ENCODE peak calls at places on chromosomes 3 and 15, in ten cellular contexts. One of them, this sample, is unnamed.

GRCh38 chr15:90885432-90886290 is 1.4 kb downstream of the FES start:
- DNase-seq in GM13977: peak; percentile 81
- DNase-seq in tibial artery: peak; percentile 80
- DNase-seq in AG04449: no peak
- DNase-seq in HCT116: no peak
- DNase-seq in suprapubic skin: peak; percentile 88
- DNase-seq in AG09309: no peak
- DNase-seq in foreskin fibroblast: no peak
- DNase-seq in sigmoid colon: peak; percentile 89
- DNase-seq in Calu3: peak; percentile 87
- DNase-seq in this sample: no peak

GRCh38 chr3:197006446-197006845 is 23.2 kb downstream of the MELTF start:
- DNase-seq in GM13977: no peak
- DNase-seq in tibial artery: no peak
- DNase-seq in AG04449: no peak
- DNase-seq in HCT116: no peak
- DNase-seq in suprapubic skin: no peak
- DNase-seq in AG09309: no peak
- DNase-seq in foreskin fibroblast: no peak
- DNase-seq in sigmoid colon: no peak
- DNase-seq in Calu3: no peak
- DNase-seq in this sample: no peak

GRCh38 chr3:141020139-141020940 is 30.8 kb upstream of the SPSB4 start:
- DNase-seq in GM13977: no peak
- DNase-seq in tibial artery: no peak
- DNase-seq in AG04449: no peak
- DNase-seq in HCT116: no peak
- DNase-seq in suprapubic skin: no peak
- DNase-seq in AG09309: no peak
- DNase-seq in foreskin fibroblast: no peak
- DNase-seq in sigmoid colon: no peak
- DNase-seq in Calu3: no peak
- DNase-seq in this sample: no peak

GRCh38 chr3:102530443-102531195 is 95.8 kb downstream of the ZPLD1 start:
- DNase-seq in GM13977: no peak
- DNase-seq in tibial artery: no peak
- DNase-seq in AG04449: no peak
- DNase-seq in HCT116: no peak
- DNase-seq in suprapubic skin: no peak
- DNase-seq in AG09309: no peak
- DNase-seq in foreskin fibroblast: no peak
- DNase-seq in sigmoid colon: no peak
- DNase-seq in Calu3: no peak
- DNase-seq in this sample: no peak

GRCh38 chr3:185537369-185537970 is 14.9 kb downstream of the LIPH start:
- DNase-seq in GM13977: peak; percentile 84
- DNase-seq in tibial artery: peak; percentile 70
- DNase-seq in AG04449: peak; percentile 23
- DNase-seq in HCT116: peak; percentile 92
- DNase-seq in suprapubic skin: no peak
- DNase-seq in AG09309: peak; percentile 61
- DNase-seq in foreskin fibroblast: peak; percentile 69
- DNase-seq in sigmoid colon: peak; percentile 63
- DNase-seq in Calu3: peak; percentile 92
- DNase-seq in this sample: no peak

GRCh38 chr3:127746400-127747057 is 73.8 kb downstream of the ABTB1 start:
- DNase-seq in GM13977: no peak
- DNase-seq in tibial artery: no peak
- DNase-seq in AG04449: no peak
- DNase-seq in HCT116: no peak
- DNase-seq in suprapubic skin: no peak
- DNase-seq in AG09309: no peak
- DNase-seq in foreskin fibroblast: no peak
- DNase-seq in sigmoid colon: no peak
- DNase-seq in Calu3: peak; percentile 70
- DNase-seq in this sample: no peak

GRCh38 chr15:62301993-62302665 is 137.0 kb upstream of the C2CD4B start:
- DNase-seq in GM13977: no peak
- DNase-seq in tibial artery: no peak
- DNase-seq in AG04449: peak; percentile 37
- DNase-seq in HCT116: no peak
- DNase-seq in suprapubic skin: no peak
- DNase-seq in AG09309: peak; percentile 35
- DNase-seq in foreskin fibroblast: no peak
- DNase-seq in sigmoid colon: no peak
- DNase-seq in Calu3: no peak
- DNase-seq in this sample: no peak

GRCh38 chr3:159416854-159417253 is 571.8 kb upstream of the IL12A start:
- DNase-seq in GM13977: no peak
- DNase-seq in tibial artery: no peak
- DNase-seq in AG04449: no peak
- DNase-seq in HCT116: no peak
- DNase-seq in suprapubic skin: no peak
- DNase-seq in AG09309: no peak
- DNase-seq in foreskin fibroblast: peak; percentile 43
- DNase-seq in sigmoid colon: no peak
- DNase-seq in Calu3: no peak
- DNase-seq in this sample: peak; percentile 28

DNA sequence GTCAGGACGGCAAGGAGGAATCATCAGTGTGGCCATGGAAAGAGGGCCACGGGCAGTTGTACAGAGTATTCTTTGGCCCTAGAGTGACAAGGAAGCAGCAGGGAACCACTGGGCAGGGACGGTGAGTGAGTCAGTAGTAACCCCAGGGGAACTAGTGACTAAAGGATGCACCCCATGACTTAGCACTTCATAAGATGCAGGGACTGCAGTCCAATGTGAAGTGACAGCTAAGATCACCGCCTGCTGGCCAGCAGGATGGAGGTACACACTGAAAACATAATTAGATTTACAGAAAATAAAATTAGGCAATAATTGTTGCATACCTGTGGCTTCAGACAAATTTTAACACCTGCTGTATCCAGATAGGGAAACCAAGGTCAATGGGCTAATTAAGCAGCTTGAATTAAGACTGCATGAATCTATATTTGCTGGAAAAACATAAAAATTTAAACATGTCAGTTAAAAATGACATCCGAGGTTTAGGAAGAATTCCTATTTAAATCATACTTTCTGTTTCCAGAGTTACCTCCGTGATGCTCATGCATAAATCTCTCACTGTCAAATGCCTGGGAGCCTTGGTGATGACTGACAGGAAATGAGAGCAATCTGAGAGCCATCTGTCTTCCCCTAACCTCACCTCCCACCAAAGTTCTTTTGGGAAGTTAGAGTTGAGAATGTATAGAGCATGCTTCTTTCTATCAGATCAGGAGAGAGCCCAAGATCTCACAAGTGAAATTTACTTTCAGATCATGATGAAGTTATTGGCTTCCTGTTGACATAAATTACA is 56.5 kb downstream of the DCLK3 start:
- DNase-seq in GM13977: no peak
- DNase-seq in tibial artery: no peak
- DNase-seq in AG04449: peak; percentile 4
- DNase-seq in HCT116: peak; percentile 39
- DNase-seq in suprapubic skin: no peak
- DNase-seq in AG09309: no peak
- DNase-seq in foreskin fibroblast: peak; percentile 44
- DNase-seq in sigmoid colon: no peak
- DNase-seq in Calu3: peak; percentile 28
- DNase-seq in this sample: no peak
- TF ChIP-seq CTCF in GM13977: peak; percentile 20
- TF ChIP-seq CTCF in tibial artery: no peak
- TF ChIP-seq CTCF in AG04449: peak; percentile 25
- TF ChIP-seq CTCF in HCT116: peak; percentile 71
- TF ChIP-seq CTCF in suprapubic skin: no peak
- TF ChIP-seq CTCF in AG09309: peak; percentile 26
- TF ChIP-seq CTCF in foreskin fibroblast: peak; percentile 19
- TF ChIP-seq CTCF in sigmoid colon: no peak
- TF ChIP-seq CTCF in Calu3: no peak
- TF ChIP-seq CTCF in this sample: peak; percentile 16

GRCh38 chr3:195697582-195698324 is 23.0 kb upstream of the MUC20 start:
- DNase-seq in GM13977: no peak
- DNase-seq in tibial artery: peak; percentile 57
- DNase-seq in AG04449: peak; percentile 40
- DNase-seq in HCT116: no peak
- DNase-seq in suprapubic skin: no peak
- DNase-seq in AG09309: peak; percentile 63
- DNase-seq in foreskin fibroblast: peak; percentile 96
- DNase-seq in sigmoid colon: no peak
- DNase-seq in Calu3: no peak
- DNase-seq in this sample: peak; percentile 75

GRCh38 chr3:195699860-195700259 is 20.9 kb upstream of the MUC20 start:
- DNase-seq in GM13977: no peak
- DNase-seq in tibial artery: no peak
- DNase-seq in AG04449: no peak
- DNase-seq in HCT116: no peak
- DNase-seq in suprapubic skin: peak; percentile 4
- DNase-seq in AG09309: no peak
- DNase-seq in foreskin fibroblast: no peak
- DNase-seq in sigmoid colon: no peak
- DNase-seq in Calu3: no peak
- DNase-seq in this sample: no peak

GRCh38 chr3:195698325-195699147 is 22.2 kb upstream of the MUC20 start:
- DNase-seq in GM13977: no peak
- DNase-seq in tibial artery: no peak
- DNase-seq in AG04449: no peak
- DNase-seq in HCT116: no peak
- DNase-seq in suprapubic skin: no peak
- DNase-seq in AG09309: no peak
- DNase-seq in foreskin fibroblast: no peak
- DNase-seq in sigmoid colon: no peak
- DNase-seq in Calu3: no peak
- DNase-seq in this sample: no peak

GRCh38 chr3:195700319-195700718 is 20.5 kb upstream of the MUC20 start:
- DNase-seq in GM13977: no peak
- DNase-seq in tibial artery: no peak
- DNase-seq in AG04449: no peak
- DNase-seq in HCT116: no peak
- DNase-seq in suprapubic skin: peak; percentile 41
- DNase-seq in AG09309: no peak
- DNase-seq in foreskin fibroblast: no peak
- DNase-seq in sigmoid colon: no peak
- DNase-seq in Calu3: no peak
- DNase-seq in this sample: no peak

GRCh38 chr3:195699148-195699771 is 21.5 kb upstream of the MUC20 start:
- DNase-seq in GM13977: no peak
- DNase-seq in tibial artery: no peak
- DNase-seq in AG04449: no peak
- DNase-seq in HCT116: no peak
- DNase-seq in suprapubic skin: peak; percentile 21
- DNase-seq in AG09309: no peak
- DNase-seq in foreskin fibroblast: no peak
- DNase-seq in sigmoid colon: no peak
- DNase-seq in Calu3: no peak
- DNase-seq in this sample: no peak
- TF ChIP-seq CTCF in GM13977: no peak
- TF ChIP-seq CTCF in tibial artery: no peak
- TF ChIP-seq CTCF in AG04449: no peak
- TF ChIP-seq CTCF in HCT116: no peak
- TF ChIP-seq CTCF in suprapubic skin: no peak
- TF ChIP-seq CTCF in AG09309: no peak
- TF ChIP-seq CTCF in foreskin fibroblast: no peak
- TF ChIP-seq CTCF in sigmoid colon: no peak
- TF ChIP-seq CTCF in Calu3: no peak
- TF ChIP-seq CTCF in this sample: no peak

GRCh38 chr3:157163554-157163953 is 3.6 kb upstream of the CCNL1 start:
- DNase-seq in GM13977: no peak
- DNase-seq in tibial artery: no peak
- DNase-seq in AG04449: no peak
- DNase-seq in HCT116: no peak
- DNase-seq in suprapubic skin: no peak
- DNase-seq in AG09309: no peak
- DNase-seq in foreskin fibroblast: no peak
- DNase-seq in sigmoid colon: no peak
- DNase-seq in Calu3: no peak
- DNase-seq in this sample: no peak

GRCh38 chr3:157167371-157167770 is 7.4 kb upstream of the CCNL1 start:
- DNase-seq in GM13977: no peak
- DNase-seq in tibial artery: no peak
- DNase-seq in AG04449: no peak
- DNase-seq in HCT116: no peak
- DNase-seq in suprapubic skin: no peak
- DNase-seq in AG09309: no peak
- DNase-seq in foreskin fibroblast: no peak
- DNase-seq in sigmoid colon: no peak
- DNase-seq in Calu3: no peak
- DNase-seq in this sample: no peak

GRCh38 chr3:157170861-157171260 is 10.9 kb upstream of the CCNL1 start:
- DNase-seq in GM13977: no peak
- DNase-seq in tibial artery: no peak
- DNase-seq in AG04449: no peak
- DNase-seq in HCT116: no peak
- DNase-seq in suprapubic skin: no peak
- DNase-seq in AG09309: no peak
- DNase-seq in foreskin fibroblast: no peak
- DNase-seq in sigmoid colon: no peak
- DNase-seq in Calu3: no peak
- DNase-seq in this sample: no peak

GRCh38 chr3:157166559-157166958 is 6.6 kb upstream of the CCNL1 start:
- DNase-seq in GM13977: no peak
- DNase-seq in tibial artery: no peak
- DNase-seq in AG04449: no peak
- DNase-seq in HCT116: no peak
- DNase-seq in suprapubic skin: no peak
- DNase-seq in AG09309: no peak
- DNase-seq in foreskin fibroblast: no peak
- DNase-seq in sigmoid colon: no peak
- DNase-seq in Calu3: no peak
- DNase-seq in this sample: no peak

DNA sequence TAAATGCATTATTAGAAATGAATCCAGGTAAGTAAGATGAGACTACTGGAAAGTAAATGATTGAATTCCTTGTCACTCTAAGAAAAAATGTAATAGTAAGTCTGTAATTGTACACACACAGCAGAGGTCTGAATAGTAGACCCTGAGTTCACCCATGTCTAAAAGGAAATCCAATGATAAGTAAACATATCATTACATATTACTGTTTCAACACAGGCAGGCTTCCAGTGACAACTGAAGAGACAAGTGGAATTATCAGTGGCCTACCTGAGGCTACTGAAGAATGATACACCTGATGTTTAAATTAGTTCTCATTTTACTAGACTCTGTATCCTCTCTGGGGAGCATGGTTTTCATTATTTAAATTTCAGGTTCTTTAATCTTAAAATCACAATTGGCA is 6.2 kb upstream of the CCNL1 start:
- DNase-seq in GM13977: no peak
- DNase-seq in tibial artery: no peak
- DNase-seq in AG04449: no peak
- DNase-seq in HCT116: no peak
- DNase-seq in suprapubic skin: no peak
- DNase-seq in AG09309: no peak
- DNase-seq in foreskin fibroblast: no peak
- DNase-seq in sigmoid colon: no peak
- DNase-seq in Calu3: no peak
- DNase-seq in this sample: no peak
- TF ChIP-seq CTCF in GM13977: no peak
- TF ChIP-seq CTCF in tibial artery: no peak
- TF ChIP-seq CTCF in AG04449: no peak
- TF ChIP-seq CTCF in HCT116: no peak
- TF ChIP-seq CTCF in suprapubic skin: no peak
- TF ChIP-seq CTCF in AG09309: no peak
- TF ChIP-seq CTCF in foreskin fibroblast: no peak
- TF ChIP-seq CTCF in sigmoid colon: no peak
- TF ChIP-seq CTCF in Calu3: no peak
- TF ChIP-seq CTCF in this sample: no peak

GRCh38 chr15:52261498-52262242 is 33.9 kb downstream of the MYO5C start:
- DNase-seq in GM13977: peak; percentile 85
- DNase-seq in tibial artery: peak; percentile 71
- DNase-seq in AG04449: peak; percentile 21
- DNase-seq in HCT116: peak; percentile 26
- DNase-seq in suprapubic skin: no peak
- DNase-seq in AG09309: no peak
- DNase-seq in foreskin fibroblast: peak; percentile 64
- DNase-seq in sigmoid colon: peak; percentile 73
- DNase-seq in Calu3: peak; percentile 87
- DNase-seq in this sample: peak; percentile 35
- TF ChIP-seq CTCF in GM13977: peak; percentile 2
- TF ChIP-seq CTCF in tibial artery: peak; percentile 15
- TF ChIP-seq CTCF in AG04449: peak; percentile 11
- TF ChIP-seq CTCF in HCT116: no peak
- TF ChIP-seq CTCF in suprapubic skin: no peak
- TF ChIP-seq CTCF in AG09309: peak; percentile 25
- TF ChIP-seq CTCF in foreskin fibroblast: no peak
- TF ChIP-seq CTCF in sigmoid colon: no peak
- TF ChIP-seq CTCF in Calu3: no peak
- TF ChIP-seq CTCF in this sample: no peak